ENCODE peak calls at places on chromosomes 2 and 18, in six cellular contexts. U, Z, D, E, J and A are unnamed samples.

GRCh38 chr2:54945401-54946219 is 104.6 kb downstream of the RTN4 start:
- DNase-seq in J (peak), E (no peak), Z (no peak), D (no peak), U (peak), A (peak)

GRCh38 chr2:173667014-173667413 is 298.2 kb downstream of the SP3 start:
- DNase-seq in D (no peak), J (no peak), Z (no peak), E (no peak), U (no peak), A (no peak)

GRCh38 chr2:138752231-138752956 is 27.8 kb downstream of the NXPH2 start:
- DNase-seq in D (no peak), U (peak), E (no peak), J (no peak), Z (no peak), A (no peak)

GRCh38 chr2:86788172-86788571 is 2.5 kb downstream of the CD8A start:
- DNase-seq in Z (no peak), U (no peak), J (peak), D (no peak), E (no peak), A (no peak)

GRCh38 chr2:31384771-31385276 is 29.7 kb downstream of the XDH start:
- DNase-seq in D (no peak), J (no peak), Z (no peak), E (no peak), U (peak), A (no peak)

GRCh38 chr2:134160793-134161504 is 92.9 kb upstream of the MGAT5 start:
- DNase-seq in D (no peak), J (no peak), E (no peak), Z (no peak), U (no peak), A (no peak)

GRCh38 chr2:151638188-151638933 is 95.9 kb downstream of the NEB start:
- DNase-seq in D (no peak), E (peak), J (no peak), U (no peak), Z (no peak), A (no peak)

GRCh38 chr2:197179744-197180498 is 130.7 kb downstream of the ANKRD44 start:
- DNase-seq in E (no peak), J (no peak), U (peak), Z (no peak), D (no peak), A (no peak)

GRCh38 chr18:54791657-54792056 is 36.6 kb upstream of the RAB27B start:
- DNase-seq in J (no peak), Z (no peak), U (no peak), D (no peak), E (no peak), A (no peak)

GRCh38 chr2:46056541-46056940 is 240.7 kb upstream of the EPAS1 start:
- DNase-seq in E (no peak), Z (no peak), J (no peak), D (no peak), U (no peak), A (no peak)

GRCh38 chr18:30889582-30890301 is 152.8 kb downstream of the DSC3 start:
- DNase-seq in U (peak), D (peak), Z (peak), J (no peak), E (no peak), A (no peak)

GRCh38 chr2:126700073-126700581 is 44.2 kb downstream of the GYPC start:
- DNase-seq in Z (peak), D (no peak), J (no peak), E (no peak), U (peak), A (no peak)

GRCh38 chr2:139828011-139828410 is 1047.8 kb upstream of the NXPH2 start:
- DNase-seq in E (no peak), Z (no peak), J (no peak), U (no peak), D (no peak), A (no peak)

GRCh38 chr2:207734264-207734635 is 22.8 kb downstream of the CCNYL1 start:
- DNase-seq in D (peak), J (no peak), Z (no peak), E (no peak), U (peak), A (no peak)
- TF ChIP-seq CTCF in D (peak), J (no peak), Z (peak), E (peak), U (peak), A (peak)

DNA sequence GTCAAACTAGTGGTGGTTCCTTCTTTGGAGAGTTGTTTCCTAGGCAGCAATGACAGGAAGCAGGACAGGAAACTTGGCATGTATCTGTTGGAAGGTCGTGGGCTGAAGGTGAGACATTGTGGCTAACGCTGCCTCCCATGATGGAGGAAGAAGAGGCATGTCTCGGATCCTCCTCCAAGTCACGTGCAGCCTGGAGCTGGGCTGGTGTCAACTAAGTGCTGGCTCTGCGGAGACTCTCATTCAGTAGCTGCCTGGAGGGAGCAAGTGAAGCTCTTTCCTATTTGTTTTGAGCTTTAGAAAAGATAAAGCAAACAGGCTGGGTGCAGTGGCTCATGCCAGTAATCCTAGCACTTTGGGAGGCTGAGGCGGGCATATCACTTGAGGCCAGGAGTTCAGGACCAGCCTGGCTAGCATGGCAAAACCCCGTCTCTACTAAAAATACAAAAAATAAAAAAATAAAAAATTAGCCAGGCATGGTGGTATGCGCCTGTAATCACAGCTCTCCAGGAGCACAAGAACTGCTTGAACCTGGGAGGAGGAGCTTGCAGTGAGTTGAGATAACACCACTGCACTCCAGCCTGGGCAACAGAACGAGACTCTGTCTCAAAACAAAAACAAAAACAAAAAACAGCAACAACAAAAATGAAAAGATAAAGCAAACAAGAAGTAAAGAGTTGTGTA is 28.2 kb upstream of the INO80C start:
- DNase-seq in E (no peak), Z (no peak), J (no peak), D (peak), U (no peak), A (no peak)
- TF ChIP-seq CTCF in E (no peak), Z (no peak), J (no peak), D (no peak), U (no peak), A (no peak)

GRCh38 chr2:230925879-230926765 is 1.1 kb upstream of the GPR55 start:
- DNase-seq in E (no peak), Z (peak), J (peak), U (no peak), D (no peak), A (no peak)
- TF ChIP-seq CTCF in E (no peak), Z (peak), J (no peak), U (peak), D (peak), A (no peak)

GRCh38 chr2:150125708-150126107 is 361.8 kb downstream of the RND3 start:
- DNase-seq in D (no peak), Z (no peak), J (no peak), U (peak), E (no peak), A (no peak)
- TF ChIP-seq CTCF in D (peak), Z (no peak), J (no peak), U (peak), E (no peak), A (peak)

GRCh38 chr2:220297093-220297492 is 669.7 kb downstream of the SLC4A3 start:
- DNase-seq in J (no peak), D (no peak), E (no peak), U (no peak), Z (no peak), A (no peak)

GRCh38 chr2:220293966-220294365 is 666.5 kb downstream of the SLC4A3 start:
- DNase-seq in Z (no peak), U (no peak), E (no peak), D (no peak), J (no peak), A (no peak)

GRCh38 chr2:220300806-220301205 is 673.4 kb downstream of the SLC4A3 start:
- DNase-seq in E (no peak), D (no peak), U (no peak), J (no peak), Z (no peak), A (no peak)

DNA sequence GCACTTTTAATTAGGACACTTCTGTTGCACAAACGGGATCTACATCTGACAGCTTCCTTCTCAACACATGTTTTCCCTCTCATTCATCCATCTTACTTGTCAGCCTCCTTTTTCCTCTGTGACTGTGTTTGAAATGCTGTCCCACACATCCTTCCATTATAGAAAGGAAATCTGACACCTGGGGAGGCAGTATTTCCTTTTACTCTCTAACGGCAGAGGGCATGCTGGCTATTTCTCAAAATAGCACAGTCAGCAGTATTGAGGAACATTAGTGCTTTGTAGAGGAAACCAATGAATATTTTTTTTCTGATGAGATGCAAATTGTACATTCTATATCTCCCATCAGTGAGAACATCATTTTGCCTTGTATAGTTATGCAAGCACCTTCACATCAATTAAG is 668.7 kb downstream of the SLC4A3 start:
- DNase-seq in D (peak), E (no peak), U (no peak), J (no peak), Z (no peak), A (no peak)
- TF ChIP-seq CTCF in D (no peak), E (no peak), U (no peak), J (no peak), Z (no peak), A (no peak)

DNA sequence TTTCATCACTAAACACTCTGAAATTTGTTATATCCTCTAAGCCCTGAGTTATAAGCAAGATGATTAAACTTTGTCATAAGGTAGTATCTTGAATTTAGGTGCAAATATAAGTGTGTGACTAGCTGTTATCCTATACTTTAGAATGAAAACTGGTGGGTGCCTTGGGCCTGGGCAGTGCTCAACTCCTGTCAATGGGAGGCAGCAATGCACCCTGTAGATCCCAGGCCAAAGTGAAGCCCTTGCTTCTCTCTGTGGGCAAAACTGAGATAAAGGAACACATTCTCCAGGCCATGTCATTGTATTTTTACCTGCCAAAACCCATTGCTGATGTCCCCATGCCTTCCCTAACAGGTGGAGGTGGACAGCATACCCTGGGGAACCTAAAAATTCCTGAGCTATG is 525.2 kb downstream of the TNS1 start:
- DNase-seq in D (no peak), U (no peak), J (no peak), E (no peak), Z (peak), A (no peak)
- TF ChIP-seq CTCF in D (no peak), U (no peak), J (no peak), E (no peak), Z (peak), A (no peak)

GRCh38 chr2:27071990-27072830 is 756 bp upstream of the OST4 start:
- DNase-seq in D (peak), E (peak), Z (peak), J (peak), U (peak), A (no peak)

GRCh38 chr2:27072950-27073349 is 1.5 kb upstream of the OST4 start:
- DNase-seq in J (no peak), D (no peak), U (peak), E (no peak), Z (no peak), A (no peak)

GRCh38 chr2:27070653-27071276 is 689 bp downstream of the OST4 start:
- DNase-seq in E (no peak), Z (no peak), D (no peak), U (no peak), J (no peak), A (no peak)

GRCh38 chr2:27069961-27070618 is 1.4 kb downstream of the OST4 start:
- DNase-seq in U (no peak), E (no peak), Z (no peak), J (no peak), D (no peak), A (no peak)

DNA sequence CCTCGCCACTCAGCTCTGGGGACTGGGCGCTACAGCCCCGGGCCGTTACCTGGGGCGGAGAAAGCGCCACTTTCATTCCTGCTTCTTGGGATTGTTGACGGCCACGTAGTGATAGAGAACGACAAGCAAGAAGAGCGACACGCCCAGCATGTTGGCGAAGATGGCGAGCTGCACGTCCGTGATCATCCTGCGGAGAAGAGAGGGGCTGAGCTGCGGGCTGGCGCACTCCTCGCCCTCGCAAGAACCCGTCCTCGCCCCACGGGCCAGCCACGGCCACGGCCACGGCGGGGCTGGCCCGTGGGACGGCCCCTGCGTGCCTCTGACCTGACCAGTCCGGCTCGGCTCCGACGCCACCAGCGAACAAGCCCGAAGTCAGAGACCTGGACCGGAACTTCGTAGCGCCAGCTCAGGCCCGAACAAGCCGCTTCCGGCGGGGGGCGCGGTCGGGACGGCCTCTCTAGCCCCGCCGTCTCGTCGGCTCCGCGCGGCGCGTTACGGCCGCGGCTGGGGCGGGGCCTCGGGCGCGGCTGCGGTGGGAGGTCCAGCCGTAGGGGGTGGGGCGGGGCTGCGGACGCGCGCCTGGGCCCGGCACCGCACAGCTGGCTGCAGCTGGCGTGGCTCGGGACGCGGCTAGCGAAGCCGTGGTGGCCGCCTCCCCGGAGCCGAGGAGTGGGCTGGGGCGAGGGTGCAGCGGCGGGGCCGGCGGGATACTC is at the start of gene OST4:
- DNase-seq in E (peak), Z (peak), U (peak), D (peak), J (peak), A (peak)
- TF ChIP-seq CTCF in E (no peak), Z (no peak), U (no peak), D (no peak), J (no peak), A (peak)

GRCh38 chr2:72936669-72937355 is 19.5 kb downstream of the EMX1 start:
- DNase-seq in U (no peak), E (no peak), J (no peak), Z (no peak), D (no peak), A (no peak)

GRCh38 chr2:72937356-72937669 is 20.0 kb downstream of the EMX1 start:
- DNase-seq in J (no peak), D (no peak), E (no peak), U (no peak), Z (no peak), A (no peak)

GRCh38 chr2:72933646-72934151 is 16.4 kb downstream of the EMX1 start:
- DNase-seq in J (no peak), E (peak), U (no peak), Z (no peak), D (no peak), A (no peak)

GRCh38 chr2:72934683-72935610 is 17.6 kb downstream of the EMX1 start:
- DNase-seq in D (peak), U (no peak), E (peak), J (peak), Z (peak), A (no peak)

DNA sequence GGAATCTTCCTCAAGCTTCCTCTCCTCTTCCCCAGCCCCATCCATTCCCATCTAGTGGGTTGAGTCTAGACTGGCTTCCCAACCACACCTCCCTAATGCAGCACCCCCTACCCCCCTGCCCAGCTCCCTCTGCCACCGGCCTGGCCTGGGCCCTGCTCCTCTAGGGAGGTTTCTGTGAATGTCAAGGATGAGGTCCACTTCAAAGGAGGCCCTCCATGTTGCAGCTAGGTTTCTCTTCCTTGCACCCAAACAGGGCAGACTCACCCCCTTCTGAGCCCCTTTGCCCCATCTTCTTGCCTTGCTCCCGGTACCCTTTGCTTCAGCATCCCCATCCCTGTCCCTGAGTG is 18.3 kb downstream of the EMX1 start:
- DNase-seq in E (no peak), D (no peak), J (no peak), Z (no peak), U (no peak), A (no peak)
- TF ChIP-seq CTCF in E (no peak), D (no peak), J (no peak), Z (no peak), U (no peak), A (no peak)

DNA sequence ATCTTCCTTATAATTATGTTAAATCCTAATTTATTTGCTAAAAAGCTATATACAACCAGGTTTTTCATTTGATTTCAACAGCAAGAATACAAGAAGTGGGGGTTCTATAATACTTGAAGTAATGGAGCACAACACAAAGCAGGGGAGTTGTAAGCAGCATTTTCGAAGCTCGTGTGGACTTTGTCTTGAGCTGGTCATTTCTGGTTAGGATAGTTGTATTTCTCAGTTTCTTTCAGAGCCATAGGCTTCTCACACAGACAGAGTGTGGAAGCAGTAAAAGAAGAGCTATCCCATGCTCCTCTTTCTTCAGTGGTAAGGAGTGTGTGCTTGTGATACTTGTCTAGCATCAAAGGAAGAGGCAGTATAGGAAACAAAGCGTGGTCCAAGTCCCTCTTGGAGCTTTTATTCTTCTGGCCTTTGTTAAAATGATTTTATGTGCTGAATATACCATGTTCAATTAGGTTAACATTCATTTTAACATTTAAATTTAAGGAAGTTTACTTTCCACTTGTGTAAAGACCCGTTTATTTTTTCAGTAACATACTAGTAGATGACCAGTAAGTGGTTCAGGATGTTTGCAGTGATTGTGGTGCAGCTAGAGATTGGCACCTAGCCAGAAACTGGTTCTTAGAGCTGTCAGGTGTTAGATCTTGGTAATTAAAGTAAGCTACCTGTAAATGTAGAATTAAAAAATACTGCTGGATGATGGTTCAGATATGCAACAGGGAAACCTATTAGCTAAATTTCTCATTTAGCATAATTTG is 14.6 kb downstream of the CCNYL1 start:
- DNase-seq in D (peak), U (no peak), J (peak), Z (no peak), E (no peak), A (no peak)
- TF ChIP-seq CTCF in D (no peak), U (no peak), J (no peak), Z (no peak), E (no peak), A (no peak)